ENCODE peak calls at places on chromosomes 3 and 15, in ten cellular contexts. O is pons; U is stimulated activated CD4-positive, alpha-beta T cell treated with anti-CD3 and anti-CD28 coated beads, Interleukin-1b, Interleukin-23, amount 100 ng/mL, for 48 hours; S is iris pigment epithelial cell; T is GM10248; C is spleen; G is NCI-H460; E is activated naive CD8-positive, alpha-beta T cell treated with anti-CD3 and anti-CD28 coated beads for 36 hours; M is NCI-H2081; P is fibroblast of pulmonary artery. W is an unnamed sample.

GRCh38 chr3:178001670-178002101 is 534.5 kb upstream of the KCNMB2 start:
- DNase-seq in O (no peak), U (peak), S (peak), T (peak), C (peak), G (no peak), E (peak), M (no peak), P (peak), W (no peak)

GRCh38 chr3:130093741-130094391 is 12.2 kb downstream of the ALG1L2 start:
- DNase-seq in O (no peak), U (peak), S (no peak), T (peak), C (peak), G (no peak), E (peak), M (no peak), P (no peak), W (no peak)

GRCh38 chr15:58405865-58406264 is 25.9 kb upstream of the LIPC start:
- DNase-seq in O (no peak), U (no peak), S (no peak), T (no peak), C (no peak), G (no peak), E (no peak), M (no peak), P (no peak), W (no peak)

GRCh38 chr3:98875535-98875934 is 26.0 kb downstream of the DCBLD2 start:
- DNase-seq in O (no peak), U (no peak), S (no peak), T (no peak), C (no peak), G (no peak), E (no peak), M (no peak), P (no peak), W (no peak)

GRCh38 chr3:127307918-127308317 is 20.1 kb upstream of the PRR20G start:
- DNase-seq in O (peak), U (no peak), S (no peak), T (no peak), C (no peak), G (no peak), E (no peak), M (no peak), P (no peak), W (no peak)

GRCh38 chr3:161038725-161039124 is 66.4 kb downstream of the B3GALNT1 start:
- DNase-seq in O (no peak), U (no peak), S (peak), T (no peak), C (no peak), G (no peak), E (no peak), M (no peak), P (peak), W (no peak)

GRCh38 chr3:63295806-63296205 is 17.7 kb downstream of the SYNPR start:
- DNase-seq in O (no peak), U (no peak), S (no peak), T (no peak), C (no peak), G (no peak), E (no peak), M (no peak), P (no peak), W (peak)

GRCh38 chr3:51004235-51004634 is 329.5 kb downstream of the DOCK3 start:
- DNase-seq in O (no peak), U (no peak), S (no peak), T (no peak), C (no peak), G (no peak), E (no peak), M (no peak), P (no peak), W (no peak)

GRCh38 chr15:57559875-57560274 is 31.8 kb upstream of the MYZAP start:
- DNase-seq in O (peak), U (peak), S (peak), T (peak), C (peak), G (peak), E (peak), M (peak), P (peak), W (peak)

GRCh38 chr3:29156071-29156715 is 124.7 kb upstream of the RBMS3 start:
- DNase-seq in O (no peak), U (no peak), S (no peak), T (no peak), C (no peak), G (no peak), E (no peak), M (no peak), P (peak), W (no peak)

GRCh38 chr3:151283907-151284461 is 5.6 kb upstream of the P2RY14 start:
- DNase-seq in O (no peak), U (no peak), S (peak), T (no peak), C (no peak), G (no peak), E (peak), M (no peak), P (peak), W (no peak)

GRCh38 chr15:74259324-74259712 is 23.2 kb downstream of the CCDC33 start:
- DNase-seq in O (no peak), U (no peak), S (no peak), T (no peak), C (no peak), G (no peak), E (no peak), M (no peak), P (no peak), W (no peak)

GRCh38 chr15:83200162-83200561 is 7.5 kb downstream of the HDGFL3 start:
- DNase-seq in O (no peak), U (no peak), S (peak), T (no peak), C (no peak), G (no peak), E (peak), M (no peak), P (peak), W (no peak)

GRCh38 chr3:33360136-33360825 is 79.9 kb downstream of the UBP1 start:
- DNase-seq in O (no peak), U (no peak), S (peak), T (no peak), C (no peak), G (no peak), E (no peak), M (no peak), P (peak), W (no peak)

GRCh38 chr15:31327674-31328424 is 1.2 kb downstream of the KLF13 start:
- DNase-seq in O (no peak), U (peak), S (peak), T (peak), C (peak), G (peak), E (peak), M (peak), P (peak), W (peak)

GRCh38 chr15:51368751-51369450 is 27.4 kb downstream of the GLDN start:
- DNase-seq in O (no peak), U (no peak), S (peak), T (no peak), C (no peak), G (no peak), E (no peak), M (no peak), P (peak), W (no peak)

W was measured in G401.